ENCODE peak calls at places on chromosomes 11 and 22, in five cellular contexts. S, U, N, Z and G are unnamed samples.
A peak's percentile ranks its signal among the peaks of the same experiment; 100 is the strongest.

GRCh38 chr22:45029501-45029900 is 19.7 kb upstream of the PHF21B start:
- DNase-seq in S (no peak), U (no peak), N (no peak), Z (no peak), G (no peak)

GRCh38 chr22:26444777-26445176 is 15.7 kb downstream of the ASPHD2 start:
- DNase-seq in S (no peak), U (no peak), N (no peak), Z (no peak), G (no peak)

GRCh38 chr11:102367364-102367763 is 20.4 kb downstream of the BIRC2 start:
- DNase-seq in S (no peak), U (no peak), N (peak; percentile 59), Z (peak; percentile 7), G (no peak)

GRCh38 chr11:27020736-27021135 is 19.9 kb upstream of the BBOX1 start:
- DNase-seq in S (no peak), U (no peak), N (no peak), Z (no peak), G (no peak)

GRCh38 chr11:117799634-117800033 is 2.6 kb upstream of the DSCAML1 start:
- DNase-seq in S (no peak), U (no peak), N (no peak), Z (no peak), G (no peak)

GRCh38 chr11:86421976-86422770 is 47.5 kb downstream of the CCDC81 start:
- DNase-seq in S (no peak), U (no peak), N (no peak), Z (no peak), G (no peak)

GRCh38 chr11:9726313-9727022 is 62.6 kb downstream of the SWAP70 start:
- DNase-seq in S (no peak), U (no peak), N (peak; percentile 81), Z (peak; percentile 91), G (no peak)

GRCh38 chr11:45036010-45036409 is 85.3 kb upstream of the TP53I11 start:
- DNase-seq in S (no peak), U (no peak), N (no peak), Z (no peak), G (no peak)

GRCh38 chr11:1302041-1302460 is 7.4 kb downstream of the TOLLIP start:
- DNase-seq in S (no peak), U (no peak), N (no peak), Z (no peak), G (peak; percentile 4)

GRCh38 chr11:29321293-29322132 is 695.3 kb downstream of the KCNA4 start:
- DNase-seq in S (no peak), U (no peak), N (peak; percentile 81), Z (peak; percentile 93), G (no peak)

GRCh38 chr11:86120807-86121206 is 51.9 kb upstream of the PICALM start:
- DNase-seq in S (no peak), U (no peak), N (no peak), Z (no peak), G (no peak)

GRCh38 chr11:45336136-45336535 is 50.0 kb upstream of the SYT13 start:
- DNase-seq in S (no peak), U (no peak), N (no peak), Z (no peak), G (no peak)

GRCh38 chr22:36445158-36445668 is 36.2 kb downstream of the TXN2 start:
- DNase-seq in S (peak; percentile 61), U (no peak), N (no peak), Z (peak; percentile 99), G (no peak)

GRCh38 chr11:118659314-118659939 is 20.0 kb downstream of the TREH start:
- DNase-seq in S (peak; percentile 93), U (peak; percentile 93), N (peak; percentile 96), Z (peak; percentile 68), G (peak; percentile 88)

GRCh38 chr22:30310881-30311771 is 15.6 kb downstream of the TBC1D10A start:
- DNase-seq in S (peak; percentile 85), U (peak; percentile 95), N (peak; percentile 58), Z (peak; percentile 78), G (no peak)

GRCh38 chr11:83895516-83895915 is 609.3 kb upstream of the CCDC90B start:
- DNase-seq in S (no peak), U (no peak), N (no peak), Z (peak; percentile 63), G (no peak)

GRCh38 chr11:11430431-11430830 is 77.4 kb upstream of the CSNK2A3 start:
- DNase-seq in S (no peak), U (no peak), N (no peak), Z (no peak), G (no peak)

GRCh38 chr11:120563698-120564572 is 52.4 kb downstream of the GRIK4 start:
- DNase-seq in S (peak; percentile 32), U (peak; percentile 33), N (no peak), Z (peak; percentile 39), G (peak; percentile 78)

GRCh38 chr11:29173660-29174062 is 843.2 kb downstream of the KCNA4 start:
- DNase-seq in S (no peak), U (no peak), N (peak; percentile 73), Z (peak; percentile 98), G (no peak)

GRCh38 chr11:58186938-58187337 is 1.9 kb upstream of the OR9Q2 start:
- DNase-seq in S (peak; percentile 36), U (no peak), N (no peak), Z (no peak), G (no peak)

GRCh38 chr11:57567210-57567511 is 311 bp downstream of the UBE2L6 start:
- DNase-seq in S (peak; percentile 28), U (no peak), N (peak; percentile 6), Z (no peak), G (no peak)

GRCh38 chr11:57530215-57530595 is 349 bp downstream of the TIMM10 start:
- DNase-seq in S (no peak), U (no peak), N (no peak), Z (no peak), G (no peak)

GRCh38 chr11:70281114-70281729 is 10.7 kb downstream of the PPFIA1 start:
- DNase-seq in S (peak; percentile 57), U (peak; percentile 18), N (no peak), Z (peak; percentile 76), G (no peak)

GRCh38 chr11:456533-456932 is 6.5 kb downstream of the PTDSS2 start:
- DNase-seq in S (no peak), U (no peak), N (no peak), Z (no peak), G (no peak)

GRCh38 chr11:18243783-18244362 is 4.6 kb downstream of the SAA2 start:
- DNase-seq in S (peak; percentile 11), U (peak; percentile 57), N (peak; percentile 73), Z (peak; percentile 56), G (no peak)

GRCh38 chr11:68983816-68984215 is 3.0 kb upstream of the MRGPRD start:
- DNase-seq in S (no peak), U (no peak), N (no peak), Z (no peak), G (no peak)

GRCh38 chr11:43944761-43945311 is 2.4 kb downstream of the C11orf96 start:
- DNase-seq in S (peak; percentile 81), U (peak; percentile 63), N (peak; percentile 61), Z (no peak), G (peak; percentile 68)

GRCh38 chr11:14973621-14974020 is 1.5 kb upstream of the CALCA start:
- DNase-seq in S (no peak), U (no peak), N (no peak), Z (peak; percentile 15), G (no peak)

GRCh38 chr11:127106142-127106541 is 105.6 kb upstream of the KIRREL3 start:
- DNase-seq in S (no peak), U (peak; percentile 36), N (no peak), Z (no peak), G (no peak)

GRCh38 chr11:12439615-12440014 is 62.2 kb downstream of the PARVA start:
- DNase-seq in S (no peak), U (no peak), N (no peak), Z (no peak), G (no peak)

GRCh38 chr11:110096369-110096976 is 3.3 kb downstream of the ZC3H12C start:
- DNase-seq in S (no peak), U (no peak), N (peak; percentile 59), Z (no peak), G (no peak)

GRCh38 chr11:114159802-114160588 is 100.5 kb downstream of the ZBTB16 start:
- DNase-seq in S (peak; percentile 99), U (peak; percentile 100), N (peak; percentile 99), Z (peak; percentile 92), G (peak; percentile 88)
- TF ChIP-seq CTCF in S (no peak), U (peak; percentile 23), N (no peak), Z (no peak), G (peak; percentile 32)

DNA sequence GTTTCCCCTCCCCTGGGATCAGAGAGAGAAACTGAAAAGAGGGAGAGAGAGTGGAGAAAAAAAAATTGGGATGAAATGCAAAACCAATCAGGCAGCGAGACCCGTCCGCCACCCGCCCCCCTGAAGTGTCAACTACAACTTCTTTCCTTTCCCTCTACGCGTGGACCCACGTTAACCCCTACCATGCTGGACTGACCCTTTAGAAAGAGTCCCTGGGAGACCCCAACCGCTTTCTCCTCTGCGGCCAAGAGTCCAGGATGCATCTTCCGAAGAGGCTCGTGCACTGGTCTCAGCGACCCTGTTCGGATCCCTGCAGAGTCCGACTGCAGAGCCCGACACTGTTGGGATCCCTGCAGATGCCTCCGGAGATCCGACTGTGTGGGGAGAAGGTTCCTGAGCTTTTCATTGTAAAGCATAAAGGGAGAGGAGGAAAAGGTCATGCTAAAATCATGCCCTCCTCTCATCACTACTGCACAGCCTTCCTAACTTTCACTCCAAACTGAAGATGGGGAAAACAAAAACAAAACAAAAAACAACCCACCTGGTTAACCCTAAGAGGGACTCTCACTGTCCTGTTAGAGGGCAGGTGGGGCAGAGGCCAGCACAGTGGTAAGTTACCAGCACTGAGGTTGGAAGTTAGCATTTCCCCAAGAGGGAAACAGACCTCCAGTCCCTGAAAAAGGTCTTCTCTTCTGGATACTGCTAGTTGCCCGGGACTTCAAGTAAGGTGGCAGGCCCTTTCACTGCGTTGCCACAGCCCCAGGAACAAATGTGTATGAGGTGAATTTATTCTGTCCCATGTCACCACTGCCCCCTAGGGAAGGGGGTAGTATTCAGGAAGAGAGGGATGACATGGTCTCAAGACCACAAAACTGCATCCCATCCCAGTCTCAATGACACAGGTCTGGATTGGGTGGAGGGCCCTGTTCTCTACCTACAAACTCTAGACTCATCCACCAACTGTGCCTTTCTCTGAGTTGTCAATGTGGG is 578 bp upstream of the ADAMTS8 start:
- DNase-seq in S (no peak), U (no peak), N (no peak), Z (no peak), G (no peak)
- H3K4me3 ChIP-seq in S (peak overlapping the region; percentile 50), U (no peak overlapping the region), N (peak overlapping the region; percentile 49), Z (peak overlapping the region; percentile 16), G (peak overlapping the region; percentile 62)

DNA sequence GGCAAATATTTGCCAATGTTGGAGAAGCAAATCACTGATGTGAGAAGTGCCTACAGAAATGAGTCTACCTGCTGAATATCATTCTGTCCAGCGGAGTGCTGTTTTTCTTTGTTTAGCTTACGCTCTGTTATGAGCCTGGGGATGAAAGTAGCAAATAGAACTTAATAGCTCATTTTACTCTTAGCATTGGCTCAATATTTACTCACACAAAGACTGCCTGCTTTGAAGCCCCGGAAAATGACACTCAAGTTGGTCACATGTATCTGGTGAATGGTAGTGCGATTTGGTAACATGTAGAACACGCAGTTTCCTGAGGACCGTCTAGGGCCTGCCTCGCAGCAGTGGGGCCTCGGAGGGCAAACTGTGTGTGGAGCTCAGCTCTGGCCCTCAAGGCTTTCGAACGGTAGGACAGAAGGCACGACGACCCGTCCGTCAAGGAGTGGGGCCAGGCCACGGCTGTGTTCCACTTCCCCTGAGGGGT is 38.9 kb downstream of the TBC1D22A start:
- DNase-seq in S (no peak), U (no peak), N (no peak), Z (no peak), G (no peak)
- H3K27ac ChIP-seq in S (no peak overlapping the region), U (no peak overlapping the region), N (no peak overlapping the region), Z (no peak overlapping the region), G (no peak overlapping the region)

GRCh38 chr11:80024119-80024518 is 583.3 kb upstream of the TENM4 start:
- DNase-seq in S (no peak), U (no peak), N (no peak), Z (no peak), G (no peak)
- TF ChIP-seq CTCF in S (no peak), U (no peak), N (no peak), Z (no peak), G (no peak)

GRCh38 chr11:8329336-8329735 is 65.7 kb upstream of the LMO1 start:
- DNase-seq in S (no peak), U (no peak), N (no peak), Z (no peak), G (no peak)
- H3K4me3 ChIP-seq in S (peak overlapping the region; percentile 42), U (no peak overlapping the region), N (peak overlapping the region; percentile 41), Z (no peak overlapping the region), G (peak overlapping the region; percentile 46)